ENCODE peak calls at places on chromosomes 6 and 20, in five cellular contexts. A is psoas muscle, X is fibroblast of mammary gland, E is suprapubic skin, D is lung. O is an unnamed sample.

GRCh38 chr6:50762798-50763197 is 49.5 kb downstream of the TFAP2D start:
- DNase-seq in X (no peak), A (no peak), E (no peak), D (no peak), O (no peak)

GRCh38 chr6:46215777-46216176 is 45.0 kb upstream of the ENPP5 start:
- DNase-seq in D (no peak), X (no peak), A (no peak), E (no peak), O (no peak)

GRCh38 chr20:35269055-35269781 is 8.7 kb downstream of the MMP24OS start:
- DNase-seq in D (peak; percentile 56), E (no peak), A (peak; percentile 76), X (peak; percentile 58), O (peak; percentile 50)

GRCh38 chr6:33433001-33433559 is 13.2 kb downstream of the SYNGAP1 start:
- DNase-seq in X (no peak), A (no peak), E (peak; percentile 33), D (no peak), O (no peak)

GRCh38 chr6:138410972-138411667 is 7.1 kb downstream of the HEBP2 start:
- DNase-seq in D (no peak), A (no peak), E (no peak), X (peak; percentile 85), O (peak; percentile 94)

GRCh38 chr6:149544646-149545257 is 1.1 kb downstream of the PPIL4 start:
- DNase-seq in D (no peak), E (no peak), X (no peak), A (no peak), O (peak; percentile 24)

GRCh38 chr20:62362590-62362940 is 4.5 kb downstream of the LAMA5 start:
- DNase-seq in D (no peak), E (no peak), A (no peak), X (no peak), O (no peak)

GRCh38 chr20:11850901-11851300 is 66.8 kb upstream of the BTBD3 start:
- DNase-seq in A (no peak), E (no peak), X (peak; percentile 80), D (no peak), O (peak; percentile 90)

GRCh38 chr20:38052870-38053269 is 19.3 kb downstream of the RPRD1B start:
- DNase-seq in D (no peak), X (no peak), E (no peak), A (no peak), O (no peak)

GRCh38 chr6:149335924-149336323 is 18.4 kb downstream of the TAB2 start:
- DNase-seq in A (peak; percentile 55), E (no peak), D (no peak), X (peak; percentile 94), O (peak; percentile 78)

GRCh38 chr6:42345696-42346416 is 105.9 kb downstream of the TRERF1 start:
- DNase-seq in A (no peak), D (no peak), E (no peak), X (no peak), O (no peak)

GRCh38 chr6:39950125-39950720 is 16.0 kb upstream of the MOCS1 start:
- DNase-seq in X (no peak), A (no peak), D (no peak), E (no peak), O (no peak)

GRCh38 chr20:33076662-33077398 is 2.6 kb upstream of the BPIFB4 start:
- DNase-seq in E (no peak), X (no peak), D (no peak), A (no peak), O (peak; percentile 17)

GRCh38 chr6:84309336-84309735 is 81.9 kb upstream of the CEP162 start:
- DNase-seq in X (peak; percentile 15), D (no peak), E (no peak), A (no peak), O (no peak)

GRCh38 chr20:53003420-53003819 is 31.3 kb downstream of the TSHZ2 start:
- DNase-seq in A (no peak), E (no peak), X (peak; percentile 70), D (no peak), O (no peak)

GRCh38 chr6:143513410-143513809 is 1.9 kb upstream of the FUCA2 start:
- DNase-seq in X (no peak), E (no peak), A (no peak), D (no peak), O (no peak)

GRCh38 chr6:119655124-119655523 is 305.6 kb upstream of the MAN1A1 start:
- DNase-seq in A (no peak), X (no peak), E (no peak), D (no peak), O (no peak)

GRCh38 chr6:15905488-15906392 is 223.1 kb upstream of the MYLIP start:
- DNase-seq in D (no peak), X (no peak), A (no peak), E (no peak), O (no peak)

GRCh38 chr6:74249658-74250057 is 553.7 kb downstream of the CD109 start:
- DNase-seq in D (no peak), E (no peak), X (peak; percentile 52), A (no peak), O (peak; percentile 28)

GRCh38 chr6:148700047-148700712 is 46.6 kb upstream of the UST start:
- DNase-seq in X (peak; percentile 58), E (no peak), D (no peak), A (no peak), O (peak; percentile 16)

GRCh38 chr6:15437090-15437489 is 191.2 kb downstream of the JARID2 start:
- DNase-seq in X (no peak), A (no peak), D (no peak), E (no peak), O (no peak)

GRCh38 chr20:645318-646106 is 7.5 kb downstream of the SRXN1 start:
- DNase-seq in X (peak; percentile 54), A (peak; percentile 83), D (peak; percentile 63), E (peak; percentile 74), O (peak; percentile 35)

GRCh38 chr6:117138920-117139319 is 126.4 kb upstream of the VGLL2 start:
- DNase-seq in D (no peak), A (no peak), E (no peak), X (no peak), O (no peak)

GRCh38 chr6:8006208-8006607 is 58.0 kb downstream of the BLOC1S5 start:
- DNase-seq in E (no peak), D (no peak), X (peak; percentile 47), A (no peak), O (peak; percentile 13)

GRCh38 chr6:190596-191395 is 101.5 kb upstream of the DUSP22 start:
- DNase-seq in D (no peak), A (no peak), E (no peak), X (no peak), O (no peak)

GRCh38 chr20:44336086-44336485 is 757 bp upstream of the R3HDML start:
- DNase-seq in E (no peak), X (no peak), A (no peak), D (no peak), O (no peak)

GRCh38 chr20:25739615-25740320 is 43.1 kb upstream of the ZNF337 start:
- DNase-seq in E (no peak), A (no peak), X (peak; percentile 34), D (no peak), O (peak; percentile 46)

GRCh38 chr6:3280866-3281465 is 22.2 kb downstream of the PSMG4 start:
- DNase-seq in E (peak; percentile 55), A (no peak), D (no peak), X (no peak), O (no peak)

GRCh38 chr6:53986721-53987526 is 124.3 kb upstream of the MLIP start:
- DNase-seq in D (no peak), X (peak; percentile 78), A (no peak), E (no peak), O (peak; percentile 27)

GRCh38 chr6:147205690-147206600 is 1.7 kb downstream of the STXBP5 start:
- DNase-seq in X (peak; percentile 78), A (no peak), D (no peak), E (no peak), O (peak; percentile 71)

GRCh38 chr6:53492860-53493634 is 51.9 kb downstream of the GCLC start:
- DNase-seq in A (no peak), X (peak; percentile 72), E (no peak), D (no peak), O (peak; percentile 65)

GRCh38 chr6:135087803-135088202 is 33.2 kb upstream of the HBS1L start:
- DNase-seq in E (no peak), X (peak; percentile 10), D (no peak), A (no peak), O (no peak)
- H3K4me3 ChIP-seq in E (no peak overlapping the region), X (no peak overlapping the region), D (no peak overlapping the region), A (no peak overlapping the region), O (no peak overlapping the region)

GRCh38 chr6:163416640-163417253 is 2.2 kb downstream of the QKI start:
- DNase-seq in E (no peak), X (peak; percentile 87), A (no peak), D (peak; percentile 51), O (peak; percentile 79)

GRCh38 chr6:163419413-163420314 is 5.1 kb downstream of the QKI start:
- DNase-seq in A (no peak), E (no peak), D (no peak), X (peak; percentile 70), O (no peak)

GRCh38 chr6:163417595-163417994 is 3.1 kb downstream of the QKI start:
- DNase-seq in X (no peak), E (no peak), A (no peak), D (no peak), O (no peak)

GRCh38 chr6:163420315-163420667 is 5.8 kb downstream of the QKI start:
- DNase-seq in X (no peak), D (no peak), E (no peak), A (no peak), O (no peak)

GRCh38 chr6:163418273-163419029 is 3.9 kb downstream of the QKI start:
- DNase-seq in X (peak; percentile 25), D (no peak), A (no peak), E (no peak), O (no peak)
- H3K4me3 ChIP-seq in X (peak overlapping the region; percentile 0), D (no peak overlapping the region), A (peak overlapping the region; percentile 93), E (peak overlapping the region; percentile 97), O (peak overlapping the region; percentile 97)

GRCh38 chr6:13238640-13239216 is 89.6 kb downstream of the TBC1D7 start:
- DNase-seq in A (no peak), D (no peak), E (no peak), X (no peak), O (no peak)

GRCh38 chr6:13235339-13235738 is 93.0 kb downstream of the TBC1D7 start:
- DNase-seq in A (no peak), D (no peak), E (no peak), X (no peak), O (no peak)

GRCh38 chr6:13237318-13237717 is 91.0 kb downstream of the TBC1D7 start:
- DNase-seq in A (no peak), D (no peak), E (no peak), X (no peak), O (no peak)

GRCh38 chr6:13239530-13240455 is 88.5 kb downstream of the TBC1D7 start:
- DNase-seq in X (peak; percentile 23), E (no peak), D (no peak), A (no peak), O (no peak)

GRCh38 chr6:13238017-13238416 is 90.3 kb downstream of the TBC1D7 start:
- DNase-seq in A (no peak), D (no peak), X (no peak), E (no peak), O (no peak)
- H3K4me3 ChIP-seq in A (no peak overlapping the region), D (no peak overlapping the region), X (no peak overlapping the region), E (no peak overlapping the region), O (no peak overlapping the region)

DNA sequence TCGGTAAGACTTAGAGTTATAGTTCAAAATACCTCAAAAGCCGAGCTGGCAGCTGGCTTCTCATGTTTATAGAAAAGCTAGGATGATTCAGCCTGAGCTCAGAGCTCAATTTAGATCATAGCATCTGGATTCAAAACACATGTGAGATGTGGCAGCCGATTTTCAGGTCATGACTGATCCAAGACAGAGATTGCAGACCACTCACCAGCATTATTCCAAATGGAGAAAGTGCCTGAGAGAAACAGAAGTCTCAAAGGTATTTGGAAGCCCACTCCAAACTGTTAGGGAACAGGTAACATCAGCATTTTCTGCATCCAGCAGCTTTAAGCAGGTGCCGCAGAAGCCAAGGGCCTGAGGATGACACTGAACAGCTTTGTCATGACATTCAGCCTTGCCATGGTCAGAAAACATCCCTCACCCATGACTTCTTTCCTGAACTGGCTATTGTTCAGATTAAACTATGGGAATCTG is 102.2 kb downstream of the BACH2 start:
- DNase-seq in X (peak; percentile 92), A (no peak), D (no peak), E (no peak), O (peak; percentile 60)
- H3K4me3 ChIP-seq in X (no peak overlapping the region), A (peak overlapping the region; percentile 29), D (no peak overlapping the region), E (no peak overlapping the region), O (no peak overlapping the region)